ENCODE peak calls at places on chromosome 15, in seven cellular contexts. P is SK-N-SH, N is fibroblast of mammary gland, L is neural progenitor cell, Q is skeletal muscle cell, E is fibroblast of lung, D is Panc1. T is an unnamed sample.

GRCh38 chr15:77044228-77045042 is 26.5 kb downstream of the TSPAN3 start:
- DNase-seq in P (no peak), Q (no peak), N (no peak), D (no peak), L (no peak), E (no peak), T (no peak)

GRCh38 chr15:58842713-58843396 is 71.8 kb downstream of the MINDY2 start:
- DNase-seq in E (no peak), N (no peak), P (no peak), Q (no peak), L (no peak), D (no peak), T (no peak)

GRCh38 chr15:65332662-65333440 is 28.4 kb downstream of the RNU5B-1 start:
- DNase-seq in Q (no peak), E (no peak), N (no peak), P (peak; percentile 28), D (no peak), L (no peak), T (no peak)

GRCh38 chr15:34588046-34588674 is 4.7 kb upstream of the GOLGA8B start:
- DNase-seq in D (peak; percentile 56), E (peak; percentile 78), Q (peak; percentile 68), L (peak; percentile 75), N (peak; percentile 90), P (peak; percentile 71), T (peak; percentile 63)

GRCh38 chr15:65962187-65962586 is 92.9 kb downstream of the RAB11A start:
- DNase-seq in P (no peak), D (no peak), L (no peak), E (no peak), Q (no peak), N (no peak), T (no peak)

GRCh38 chr15:25801586-25802284 is 61.4 kb downstream of the ATP10A start:
- DNase-seq in P (no peak), N (no peak), D (no peak), L (no peak), E (no peak), Q (no peak), T (no peak)

GRCh38 chr15:31212956-31213694 is 111.6 kb upstream of the TRPM1 start:
- DNase-seq in N (no peak), Q (no peak), P (no peak), L (no peak), D (no peak), E (no peak), T (no peak)

GRCh38 chr15:53759333-53759975 is at the start of gene WDR72:
- DNase-seq in Q (no peak), N (no peak), D (no peak), E (no peak), P (peak; percentile 52), L (peak; percentile 67), T (no peak)

GRCh38 chr15:65824941-65825544 is 33.0 kb upstream of the DENND4A start:
- DNase-seq in N (peak; percentile 78), P (no peak), L (no peak), Q (peak; percentile 30), E (peak; percentile 31), D (no peak), T (peak; percentile 34)

GRCh38 chr15:75659141-75659771 is 11.5 kb downstream of the SNX33 start:
- DNase-seq in Q (no peak), D (no peak), P (no peak), E (no peak), L (no peak), N (no peak), T (no peak)

DNA sequence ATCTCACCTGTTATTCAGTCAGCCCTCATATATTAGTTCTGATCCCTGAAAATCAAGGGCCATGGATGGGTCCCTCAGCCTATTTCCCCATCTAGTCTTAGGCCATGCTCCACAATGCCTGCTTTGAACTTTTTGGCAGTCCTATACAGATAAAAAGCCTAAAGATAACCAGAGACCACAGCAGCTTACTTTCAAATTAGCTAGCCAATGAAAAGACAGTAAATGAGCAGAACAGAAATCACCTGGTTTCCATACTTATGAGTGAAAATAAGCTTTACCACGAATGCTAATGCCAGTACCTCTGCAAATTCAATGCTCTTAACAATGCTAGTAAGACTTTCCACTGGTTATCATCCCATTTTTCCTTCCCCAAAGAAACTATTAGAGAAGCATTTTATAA is 141.6 kb upstream of the SPRED1 start:
- DNase-seq in Q (no peak), D (no peak), N (no peak), P (no peak), E (no peak), L (no peak), T (no peak)
- H3K4me3 ChIP-seq in Q (no peak overlapping the region), D (no peak overlapping the region), N (no peak overlapping the region), P (no peak overlapping the region), E (no peak overlapping the region), L (no peak overlapping the region), T (no peak overlapping the region)

DNA sequence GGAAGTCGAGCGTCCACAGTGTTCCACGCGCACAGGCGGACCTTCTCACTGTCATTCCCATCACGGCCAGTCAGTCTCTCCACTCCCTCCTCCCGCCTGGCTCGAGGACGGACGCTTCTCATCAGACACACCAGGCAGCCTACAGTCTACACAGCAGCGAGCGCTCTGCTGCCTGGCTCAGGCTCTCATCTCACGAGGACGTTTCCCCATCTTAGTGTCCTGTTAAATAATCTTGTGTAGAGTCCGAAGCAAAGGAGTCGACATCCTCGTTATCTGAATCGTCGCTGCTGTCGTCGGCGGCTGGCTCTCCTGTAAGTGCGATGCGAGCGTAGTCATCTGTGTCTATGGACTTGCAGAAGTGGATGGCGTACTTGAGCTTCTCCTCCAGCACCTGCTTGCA is 12.4 kb upstream of the OCA2 start:
- DNase-seq in E (no peak), Q (no peak), P (peak; percentile 16), D (no peak), L (no peak), N (no peak), T (peak; percentile 70)
- H3K4me3 ChIP-seq in E (no peak overlapping the region), Q (no peak overlapping the region), P (no peak overlapping the region), D (no peak overlapping the region), L (no peak overlapping the region), N (no peak overlapping the region), T (no peak overlapping the region)

GRCh38 chr15:74367296-74367854 is at the start of gene CYP11A1:
- DNase-seq in P (no peak), D (no peak), N (no peak), Q (no peak), L (no peak), E (no peak), T (no peak)
- H3K4me3 ChIP-seq in P (no peak within 1 kb of the TSS), D (no peak within 1 kb of the TSS), N (no peak within 1 kb of the TSS), Q (no peak within 1 kb of the TSS), L (no peak within 1 kb of the TSS), E (no peak within 1 kb of the TSS), T (no peak within 1 kb of the TSS)

GRCh38 chr15:99981839-99982658 is 248.8 kb upstream of the LYSMD4 start:
- DNase-seq in N (no peak), E (no peak), Q (no peak), P (peak; percentile 66), L (peak; percentile 40), D (no peak), T (no peak)
- H3K4me3 ChIP-seq in N (no peak overlapping the region), E (no peak overlapping the region), Q (no peak overlapping the region), P (no peak overlapping the region), L (no peak overlapping the region), D (no peak overlapping the region), T (no peak overlapping the region)

GRCh38 chr15:51737538-51738305 is at the start of gene LYSMD2:
- DNase-seq in L (peak; percentile 74), Q (no peak), N (peak; percentile 44), D (no peak), P (peak; percentile 87), E (peak; percentile 66), T (peak; percentile 62)
- H3K4me3 ChIP-seq in L (peak within 1 kb of the TSS; percentile 63), Q (peak within 1 kb of the TSS; percentile 60), N (peak within 1 kb of the TSS; percentile 67), D (peak within 1 kb of the TSS; percentile 62), P (peak within 1 kb of the TSS; percentile 65), E (peak within 1 kb of the TSS; percentile 37), T (peak within 1 kb of the TSS; percentile 73)

DNA sequence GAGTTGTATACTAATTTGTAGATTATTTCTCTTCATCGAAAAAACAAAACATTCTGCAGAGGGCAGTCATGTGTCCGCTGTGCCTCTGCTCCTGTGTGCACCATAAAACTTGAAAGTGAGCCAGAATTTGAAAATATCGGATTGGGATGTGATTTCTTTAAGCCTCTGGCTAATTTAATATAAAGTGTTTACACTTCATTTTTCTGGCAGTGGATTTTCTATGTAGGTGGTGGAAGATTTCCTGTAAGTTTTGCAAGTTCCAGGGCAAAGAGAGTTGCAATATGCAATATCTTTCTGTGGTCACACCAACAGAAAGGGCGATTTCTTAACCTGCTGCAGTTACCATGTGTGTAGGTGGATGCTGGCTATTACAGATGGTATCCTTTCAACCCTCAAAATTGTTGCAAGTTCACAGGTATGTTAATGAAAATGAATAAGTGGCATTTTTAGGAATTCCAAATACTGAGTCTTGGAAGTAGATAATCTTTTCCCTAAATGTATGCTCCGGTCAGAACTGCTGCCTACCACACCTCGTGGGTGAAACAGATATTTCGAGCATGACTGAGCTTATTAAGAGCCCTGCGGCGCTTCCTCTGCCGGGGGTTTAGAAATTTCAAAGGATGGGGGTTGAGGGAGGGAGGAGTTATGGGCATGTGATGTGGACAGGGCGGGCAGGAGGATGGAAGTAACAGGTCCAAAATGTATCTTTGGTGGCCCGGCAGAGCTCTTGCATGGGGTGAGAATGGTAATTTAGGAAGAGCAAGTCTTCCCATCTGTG is 134.0 kb downstream of the PGPEP1L start:
- DNase-seq in N (peak; percentile 84), P (no peak), L (peak; percentile 78), Q (no peak), E (peak; percentile 95), D (no peak), T (no peak)
- H3K4me3 ChIP-seq in N (peak overlapping the region; percentile 28), P (peak overlapping the region; percentile 4), L (peak overlapping the region; percentile 24), Q (no peak overlapping the region), E (no peak overlapping the region), D (peak overlapping the region; percentile 6), T (no peak overlapping the region)

GRCh38 chr15:69880616-69881309 is 217.0 kb downstream of the TLE3 start:
- DNase-seq in L (no peak), D (no peak), P (no peak), Q (no peak), E (no peak), N (no peak), T (no peak)

GRCh38 chr15:69885182-69886041 is 212.3 kb downstream of the TLE3 start:
- DNase-seq in Q (no peak), P (no peak), L (peak; percentile 78), N (no peak), D (no peak), E (peak; percentile 34), T (no peak)

GRCh38 chr15:69881760-69882159 is 216.0 kb downstream of the TLE3 start:
- DNase-seq in Q (no peak), D (no peak), L (no peak), E (no peak), P (no peak), N (no peak), T (no peak)

GRCh38 chr15:69883306-69883705 is 214.4 kb downstream of the TLE3 start:
- DNase-seq in E (no peak), N (no peak), P (no peak), D (no peak), L (no peak), Q (no peak), T (no peak)

GRCh38 chr15:69881310-69881660 is 216.4 kb downstream of the TLE3 start:
- DNase-seq in E (no peak), L (no peak), P (no peak), D (no peak), N (no peak), Q (no peak), T (no peak)
- H3K4me3 ChIP-seq in E (no peak overlapping the region), L (no peak overlapping the region), P (no peak overlapping the region), D (no peak overlapping the region), N (no peak overlapping the region), Q (no peak overlapping the region), T (no peak overlapping the region)

DNA sequence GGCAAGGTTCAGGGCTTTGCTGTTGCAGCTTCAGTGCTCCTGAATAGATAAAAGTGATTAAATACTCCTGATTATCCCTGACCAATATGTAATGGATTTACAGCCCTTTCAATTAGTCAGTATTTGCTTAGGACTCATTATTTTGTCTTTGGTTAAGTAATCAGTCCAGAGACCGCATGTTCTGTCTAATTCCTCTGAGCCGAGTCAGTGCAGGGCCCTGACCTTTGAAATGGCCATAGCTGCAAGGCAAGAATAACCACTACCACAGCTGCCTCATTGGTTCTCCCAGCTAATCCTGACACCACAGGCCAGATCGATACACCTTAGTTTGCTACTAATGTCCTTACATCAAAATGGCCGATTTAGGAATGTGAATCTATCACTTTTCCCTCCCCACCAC is 65.0 kb downstream of the MEIS2 start:
- DNase-seq in E (peak; percentile 69), L (no peak), N (peak; percentile 68), Q (no peak), P (no peak), D (no peak), T (no peak)
- H3K4me3 ChIP-seq in E (no peak overlapping the region), L (no peak overlapping the region), N (no peak overlapping the region), Q (no peak overlapping the region), P (no peak overlapping the region), D (no peak overlapping the region), T (no peak overlapping the region)

T was measured in lower leg skin.